ENCODE peak calls at places on chromosomes 1 and 21, in four cellular contexts. One of them, this sample, is unnamed.

GRCh38 chr1:201595381-201595780 is 56.5 kb downstream of the NAV1 start:
- DNase-seq in activated B cell treated with CpG ODN at 0.5 μM for 24 hours: no peak
- DNase-seq in B cell: no peak
- DNase-seq in foreskin fibroblast: no peak
- DNase-seq in this sample: no peak

GRCh38 chr1:154772611-154773515 is 97.2 kb downstream of the KCNN3 start:
- DNase-seq in activated B cell treated with CpG ODN at 0.5 μM for 24 hours: no peak
- DNase-seq in B cell: no peak
- DNase-seq in foreskin fibroblast: no peak
- DNase-seq in this sample: no peak

GRCh38 chr21:28865488-28866186 is 127.0 kb downstream of the LTN1 start:
- DNase-seq in activated B cell treated with CpG ODN at 0.5 μM for 24 hours: no peak
- DNase-seq in B cell: no peak
- DNase-seq in foreskin fibroblast: no peak
- DNase-seq in this sample: no peak

GRCh38 chr1:201229771-201230635 is 39.4 kb downstream of the IGFN1 start:
- DNase-seq in activated B cell treated with CpG ODN at 0.5 μM for 24 hours: no peak
- DNase-seq in B cell: no peak
- DNase-seq in foreskin fibroblast: peak; percentile 57
- DNase-seq in this sample: no peak

GRCh38 chr1:222370911-222371717 is 176.8 kb downstream of the HHIPL2 start:
- DNase-seq in activated B cell treated with CpG ODN at 0.5 μM for 24 hours: no peak
- DNase-seq in B cell: no peak
- DNase-seq in foreskin fibroblast: peak; percentile 44
- DNase-seq in this sample: no peak

GRCh38 chr1:155219592-155220031 is 11.1 kb downstream of the MTX1 start:
- DNase-seq in activated B cell treated with CpG ODN at 0.5 μM for 24 hours: no peak
- DNase-seq in B cell: no peak
- DNase-seq in foreskin fibroblast: no peak
- DNase-seq in this sample: no peak

GRCh38 chr1:196494766-196495165 is 113.5 kb downstream of the KCNT2 start:
- DNase-seq in activated B cell treated with CpG ODN at 0.5 μM for 24 hours: no peak
- DNase-seq in B cell: no peak
- DNase-seq in foreskin fibroblast: no peak
- DNase-seq in this sample: no peak

GRCh38 chr1:16967095-16967567 is 13.3 kb downstream of the MFAP2 start:
- DNase-seq in activated B cell treated with CpG ODN at 0.5 μM for 24 hours: no peak
- DNase-seq in B cell: no peak
- DNase-seq in foreskin fibroblast: no peak
- DNase-seq in this sample: no peak

GRCh38 chr1:63915121-63915520 is 141.3 kb downstream of the ROR1 start:
- DNase-seq in activated B cell treated with CpG ODN at 0.5 μM for 24 hours: no peak
- DNase-seq in B cell: peak; percentile 26
- DNase-seq in foreskin fibroblast: no peak
- DNase-seq in this sample: no peak

GRCh38 chr1:244653439-244654283 is 735 bp downstream of the DESI2 start:
- DNase-seq in activated B cell treated with CpG ODN at 0.5 μM for 24 hours: no peak
- DNase-seq in B cell: no peak
- DNase-seq in foreskin fibroblast: no peak
- DNase-seq in this sample: peak; percentile 12

GRCh38 chr21:34526618-34527290 is 14.7 kb upstream of the KCNE1 start:
- DNase-seq in activated B cell treated with CpG ODN at 0.5 μM for 24 hours: no peak
- DNase-seq in B cell: no peak
- DNase-seq in foreskin fibroblast: peak; percentile 99
- DNase-seq in this sample: peak; percentile 47

GRCh38 chr1:35220976-35221375 is 28.0 kb upstream of the SFPQ start:
- DNase-seq in activated B cell treated with CpG ODN at 0.5 μM for 24 hours: no peak
- DNase-seq in B cell: no peak
- DNase-seq in foreskin fibroblast: no peak
- DNase-seq in this sample: no peak

GRCh38 chr1:17165823-17166222 is 39.1 kb upstream of the PADI1 start:
- DNase-seq in activated B cell treated with CpG ODN at 0.5 μM for 24 hours: no peak
- DNase-seq in B cell: no peak
- DNase-seq in foreskin fibroblast: no peak
- DNase-seq in this sample: no peak

GRCh38 chr1:221699582-221700519 is 42.0 kb downstream of the DUSP10 start:
- DNase-seq in activated B cell treated with CpG ODN at 0.5 μM for 24 hours: no peak
- DNase-seq in B cell: no peak
- DNase-seq in foreskin fibroblast: no peak
- DNase-seq in this sample: no peak

GRCh38 chr1:238653693-238654321 is 732.6 kb upstream of the CHRM3 start:
- DNase-seq in activated B cell treated with CpG ODN at 0.5 μM for 24 hours: no peak
- DNase-seq in B cell: no peak
- DNase-seq in foreskin fibroblast: no peak
- DNase-seq in this sample: no peak

GRCh38 chr1:178725603-178726517 is 816 bp downstream of the RALGPS2 start:
- DNase-seq in activated B cell treated with CpG ODN at 0.5 μM for 24 hours: peak; percentile 53
- DNase-seq in B cell: peak; percentile 83
- DNase-seq in foreskin fibroblast: peak; percentile 67
- DNase-seq in this sample: peak; percentile 48

GRCh38 chr1:3029991-3030662 is 8.9 kb downstream of the ACTRT2 start:
- DNase-seq in activated B cell treated with CpG ODN at 0.5 μM for 24 hours: peak; percentile 12
- DNase-seq in B cell: no peak
- DNase-seq in foreskin fibroblast: no peak
- DNase-seq in this sample: no peak

GRCh38 chr1:34478460-34479076 is 276.3 kb upstream of the GJB5 start:
- DNase-seq in activated B cell treated with CpG ODN at 0.5 μM for 24 hours: no peak
- DNase-seq in B cell: no peak
- DNase-seq in foreskin fibroblast: no peak
- DNase-seq in this sample: no peak

GRCh38 chr1:38117444-38117887 is 70.9 kb upstream of the POU3F1 start:
- DNase-seq in activated B cell treated with CpG ODN at 0.5 μM for 24 hours: no peak
- DNase-seq in B cell: no peak
- DNase-seq in foreskin fibroblast: no peak
- DNase-seq in this sample: no peak

GRCh38 chr1:101704895-101705294 is 291.8 kb downstream of the OLFM3 start:
- DNase-seq in activated B cell treated with CpG ODN at 0.5 μM for 24 hours: no peak
- DNase-seq in B cell: no peak
- DNase-seq in foreskin fibroblast: no peak
- DNase-seq in this sample: no peak

GRCh38 chr1:5941671-5942070 is 50.6 kb downstream of the NPHP4 start:
- DNase-seq in activated B cell treated with CpG ODN at 0.5 μM for 24 hours: no peak
- DNase-seq in B cell: no peak
- DNase-seq in foreskin fibroblast: no peak
- DNase-seq in this sample: no peak

GRCh38 chr1:178942285-178943218 is 71.7 kb upstream of the ANGPTL1 start:
- DNase-seq in activated B cell treated with CpG ODN at 0.5 μM for 24 hours: no peak
- DNase-seq in B cell: no peak
- DNase-seq in foreskin fibroblast: no peak
- DNase-seq in this sample: no peak

GRCh38 chr1:74652711-74653131 is 20.9 kb downstream of the ERICH3 start:
- DNase-seq in activated B cell treated with CpG ODN at 0.5 μM for 24 hours: peak; percentile 23
- DNase-seq in B cell: peak; percentile 20
- DNase-seq in foreskin fibroblast: peak; percentile 55
- DNase-seq in this sample: no peak

GRCh38 chr1:225933072-225933471 is 7.9 kb downstream of the LEFTY2 start:
- DNase-seq in activated B cell treated with CpG ODN at 0.5 μM for 24 hours: no peak
- DNase-seq in B cell: no peak
- DNase-seq in foreskin fibroblast: peak; percentile 62
- DNase-seq in this sample: no peak

GRCh38 chr21:46193829-46194373 is 9.6 kb upstream of the SPATC1L start:
- DNase-seq in activated B cell treated with CpG ODN at 0.5 μM for 24 hours: no peak
- DNase-seq in B cell: no peak
- DNase-seq in foreskin fibroblast: no peak
- DNase-seq in this sample: no peak

GRCh38 chr1:89149229-89149628 is 23.3 kb upstream of the GBP2 start:
- DNase-seq in activated B cell treated with CpG ODN at 0.5 μM for 24 hours: no peak
- DNase-seq in B cell: no peak
- DNase-seq in foreskin fibroblast: peak; percentile 21
- DNase-seq in this sample: no peak

GRCh38 chr1:53686371-53687267 is 52.3 kb downstream of the GLIS1 start:
- DNase-seq in activated B cell treated with CpG ODN at 0.5 μM for 24 hours: no peak
- DNase-seq in B cell: no peak
- DNase-seq in foreskin fibroblast: no peak
- DNase-seq in this sample: no peak

GRCh38 chr1:234878288-234878687 is 250.3 kb downstream of the TOMM20 start:
- DNase-seq in activated B cell treated with CpG ODN at 0.5 μM for 24 hours: no peak
- DNase-seq in B cell: no peak
- DNase-seq in foreskin fibroblast: no peak
- DNase-seq in this sample: no peak

GRCh38 chr1:165253818-165254254 is 102.7 kb downstream of the LMX1A start:
- DNase-seq in activated B cell treated with CpG ODN at 0.5 μM for 24 hours: no peak
- DNase-seq in B cell: no peak
- DNase-seq in foreskin fibroblast: no peak
- DNase-seq in this sample: no peak

GRCh38 chr1:165257969-165258459 is 98.5 kb downstream of the LMX1A start:
- DNase-seq in activated B cell treated with CpG ODN at 0.5 μM for 24 hours: no peak
- DNase-seq in B cell: no peak
- DNase-seq in foreskin fibroblast: peak; percentile 14
- DNase-seq in this sample: no peak

GRCh38 chr1:165254376-165254775 is 102.1 kb downstream of the LMX1A start:
- DNase-seq in activated B cell treated with CpG ODN at 0.5 μM for 24 hours: no peak
- DNase-seq in B cell: no peak
- DNase-seq in foreskin fibroblast: no peak
- DNase-seq in this sample: no peak

GRCh38 chr1:165259236-165259635 is 97.3 kb downstream of the LMX1A start:
- DNase-seq in activated B cell treated with CpG ODN at 0.5 μM for 24 hours: no peak
- DNase-seq in B cell: no peak
- DNase-seq in foreskin fibroblast: no peak
- DNase-seq in this sample: no peak

GRCh38 chr1:165255226-165255625 is 101.3 kb downstream of the LMX1A start:
- DNase-seq in activated B cell treated with CpG ODN at 0.5 μM for 24 hours: no peak
- DNase-seq in B cell: no peak
- DNase-seq in foreskin fibroblast: no peak
- DNase-seq in this sample: no peak
- TF ChIP-seq CTCF in activated B cell treated with CpG ODN at 0.5 μM for 24 hours: no peak
- TF ChIP-seq CTCF in B cell: no peak
- TF ChIP-seq CTCF in foreskin fibroblast: no peak
- TF ChIP-seq CTCF in this sample: no peak

GRCh38 chr1:153393926-153394325 is 3.1 kb upstream of the S100A8 start:
- DNase-seq in activated B cell treated with CpG ODN at 0.5 μM for 24 hours: no peak
- DNase-seq in B cell: no peak
- DNase-seq in foreskin fibroblast: no peak
- DNase-seq in this sample: no peak
- TF ChIP-seq CTCF in activated B cell treated with CpG ODN at 0.5 μM for 24 hours: no peak
- TF ChIP-seq CTCF in B cell: no peak
- TF ChIP-seq CTCF in foreskin fibroblast: no peak
- TF ChIP-seq CTCF in this sample: peak; percentile 18

DNA sequence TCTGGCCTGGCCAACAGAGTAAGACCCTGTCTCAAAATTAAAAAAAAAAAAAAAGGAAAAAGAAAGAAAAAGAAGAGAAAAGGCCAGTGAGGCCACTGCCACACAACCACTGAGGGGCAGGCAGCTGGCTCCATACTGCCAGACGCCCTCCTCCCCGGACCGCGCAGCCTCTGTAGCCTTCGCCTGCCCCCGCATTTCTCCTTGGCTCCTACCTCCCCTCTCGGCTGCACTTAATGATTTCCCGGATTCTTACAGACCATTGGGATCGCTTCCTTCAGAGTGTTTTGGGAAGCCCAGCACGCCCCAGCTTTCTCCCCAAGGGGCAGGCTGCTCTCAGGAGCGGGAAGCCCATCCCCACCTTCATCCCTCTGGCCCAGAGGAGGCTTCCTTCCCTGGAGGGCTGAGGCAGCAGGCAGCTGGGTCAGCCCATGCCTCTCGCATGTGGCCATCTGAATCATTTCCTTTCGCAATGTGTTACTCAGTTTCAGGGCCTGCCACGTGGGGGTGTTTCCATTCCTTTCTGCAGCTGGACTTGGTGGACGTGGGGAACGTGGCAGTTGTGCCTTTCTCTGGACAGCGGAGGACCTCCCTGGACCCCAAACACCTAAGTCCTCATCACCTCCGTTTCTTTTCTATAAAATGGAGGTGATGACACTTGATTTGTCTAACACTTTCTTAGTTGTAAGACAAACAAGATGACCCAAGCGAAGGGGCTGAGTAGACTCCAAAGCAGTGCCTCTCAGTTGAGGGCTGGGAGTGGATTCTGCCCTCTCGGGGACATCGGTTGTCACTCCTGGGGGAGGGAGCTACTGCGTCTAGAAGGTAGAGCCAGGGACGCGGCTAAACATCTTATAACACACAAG is 2.3 kb downstream of the SLC2A5 start:
- DNase-seq in activated B cell treated with CpG ODN at 0.5 μM for 24 hours: no peak
- DNase-seq in B cell: no peak
- DNase-seq in foreskin fibroblast: peak; percentile 95
- DNase-seq in this sample: no peak
- TF ChIP-seq CTCF in activated B cell treated with CpG ODN at 0.5 μM for 24 hours: no peak
- TF ChIP-seq CTCF in B cell: no peak
- TF ChIP-seq CTCF in foreskin fibroblast: no peak
- TF ChIP-seq CTCF in this sample: no peak

GRCh38 chr1:45752014-45752413 is 1.6 kb upstream of the IPP start:
- DNase-seq in activated B cell treated with CpG ODN at 0.5 μM for 24 hours: no peak
- DNase-seq in B cell: no peak
- DNase-seq in foreskin fibroblast: no peak
- DNase-seq in this sample: no peak

GRCh38 chr1:45746922-45747321 is 3.5 kb downstream of the IPP start:
- DNase-seq in activated B cell treated with CpG ODN at 0.5 μM for 24 hours: no peak
- DNase-seq in B cell: no peak
- DNase-seq in foreskin fibroblast: no peak
- DNase-seq in this sample: no peak

GRCh38 chr1:45753248-45754037 is 3.0 kb upstream of the IPP start:
- DNase-seq in activated B cell treated with CpG ODN at 0.5 μM for 24 hours: no peak
- DNase-seq in B cell: no peak
- DNase-seq in foreskin fibroblast: no peak
- DNase-seq in this sample: no peak

GRCh38 chr1:45752441-45753052 is 2.1 kb upstream of the IPP start:
- DNase-seq in activated B cell treated with CpG ODN at 0.5 μM for 24 hours: no peak
- DNase-seq in B cell: no peak
- DNase-seq in foreskin fibroblast: peak; percentile 41
- DNase-seq in this sample: no peak

GRCh38 chr1:45750298-45751038 is at the start of gene IPP:
- DNase-seq in activated B cell treated with CpG ODN at 0.5 μM for 24 hours: peak; percentile 96
- DNase-seq in B cell: peak; percentile 97
- DNase-seq in foreskin fibroblast: peak; percentile 97
- DNase-seq in this sample: peak; percentile 95
- TF ChIP-seq CTCF in activated B cell treated with CpG ODN at 0.5 μM for 24 hours: no peak
- TF ChIP-seq CTCF in B cell: no peak
- TF ChIP-seq CTCF in foreskin fibroblast: peak; percentile 12
- TF ChIP-seq CTCF in this sample: no peak

GRCh38 chr1:230860617-230861384 is 7.5 kb downstream of the C1orf198 start:
- DNase-seq in activated B cell treated with CpG ODN at 0.5 μM for 24 hours: no peak
- DNase-seq in B cell: no peak
- DNase-seq in foreskin fibroblast: no peak
- DNase-seq in this sample: no peak

GRCh38 chr1:230863449-230863848 is 4.9 kb downstream of the C1orf198 start:
- DNase-seq in activated B cell treated with CpG ODN at 0.5 μM for 24 hours: no peak
- DNase-seq in B cell: no peak
- DNase-seq in foreskin fibroblast: no peak
- DNase-seq in this sample: no peak

GRCh38 chr1:230858918-230859819 is 9.2 kb downstream of the C1orf198 start:
- DNase-seq in activated B cell treated with CpG ODN at 0.5 μM for 24 hours: no peak
- DNase-seq in B cell: no peak
- DNase-seq in foreskin fibroblast: peak; percentile 60
- DNase-seq in this sample: no peak

GRCh38 chr1:230861970-230862595 is 6.2 kb downstream of the C1orf198 start:
- DNase-seq in activated B cell treated with CpG ODN at 0.5 μM for 24 hours: no peak
- DNase-seq in B cell: no peak
- DNase-seq in foreskin fibroblast: no peak
- DNase-seq in this sample: no peak

GRCh38 chr1:230861489-230861888 is 6.8 kb downstream of the C1orf198 start:
- DNase-seq in activated B cell treated with CpG ODN at 0.5 μM for 24 hours: no peak
- DNase-seq in B cell: no peak
- DNase-seq in foreskin fibroblast: no peak
- DNase-seq in this sample: no peak
- TF ChIP-seq CTCF in activated B cell treated with CpG ODN at 0.5 μM for 24 hours: no peak
- TF ChIP-seq CTCF in B cell: no peak
- TF ChIP-seq CTCF in foreskin fibroblast: no peak
- TF ChIP-seq CTCF in this sample: no peak